ENCODE peak calls at places on chromosomes 13 and 19, in six cellular contexts. One of them, this sample, is unnamed.
A peak's percentile ranks its signal among the peaks of the same experiment; 100 is the strongest.

GRCh38 chr19:11378319-11379189 is 4.1 kb downstream of the SWSAP1 start:
- DNase-seq in IMR-90: peak; percentile 89
- DNase-seq in mesendoderm: peak; percentile 75
- DNase-seq in H9: peak; percentile 82
- DNase-seq in mesenchymal stem cell: peak; percentile 79
- DNase-seq in H1: peak; percentile 75
- DNase-seq in this sample: peak; percentile 39

GRCh38 chr13:77779461-77780272 is 82.2 kb downstream of the SLAIN1 start:
- DNase-seq in IMR-90: peak; percentile 74
- DNase-seq in mesendoderm: peak; percentile 77
- DNase-seq in H9: no peak
- DNase-seq in mesenchymal stem cell: peak; percentile 72
- DNase-seq in H1: no peak
- DNase-seq in this sample: peak; percentile 33

GRCh38 chr13:28494537-28494860 is 429 bp downstream of the FLT1 start:
- DNase-seq in IMR-90: no peak
- DNase-seq in mesendoderm: no peak
- DNase-seq in H9: no peak
- DNase-seq in mesenchymal stem cell: peak; percentile 52
- DNase-seq in H1: no peak
- DNase-seq in this sample: peak; percentile 21

GRCh38 chr19:1663854-1664253 is 11.4 kb upstream of the TCF3 start:
- DNase-seq in IMR-90: no peak
- DNase-seq in mesendoderm: no peak
- DNase-seq in H9: no peak
- DNase-seq in mesenchymal stem cell: no peak
- DNase-seq in H1: no peak
- DNase-seq in this sample: no peak

GRCh38 chr19:13396256-13397080 is 109.8 kb downstream of the CACNA1A start:
- DNase-seq in IMR-90: peak; percentile 70
- DNase-seq in mesendoderm: peak; percentile 94
- DNase-seq in H9: peak; percentile 88
- DNase-seq in mesenchymal stem cell: peak; percentile 39
- DNase-seq in H1: peak; percentile 78
- DNase-seq in this sample: peak; percentile 53

GRCh38 chr19:50721441-50722137 is 1.6 kb upstream of the CLEC11A start:
- DNase-seq in IMR-90: no peak
- DNase-seq in mesendoderm: no peak
- DNase-seq in H9: no peak
- DNase-seq in mesenchymal stem cell: no peak
- DNase-seq in H1: no peak
- DNase-seq in this sample: no peak

GRCh38 chr19:55087542-55087935 is 11.9 kb downstream of the EPS8L1 start:
- DNase-seq in IMR-90: peak; percentile 16
- DNase-seq in mesendoderm: no peak
- DNase-seq in H9: no peak
- DNase-seq in mesenchymal stem cell: no peak
- DNase-seq in H1: no peak
- DNase-seq in this sample: no peak

GRCh38 chr19:20423381-20424207 is 142.0 kb downstream of the ZNF737 start:
- DNase-seq in IMR-90: peak; percentile 7
- DNase-seq in mesendoderm: peak; percentile 87
- DNase-seq in H9: peak; percentile 34
- DNase-seq in mesenchymal stem cell: peak; percentile 82
- DNase-seq in H1: peak; percentile 61
- DNase-seq in this sample: peak; percentile 31

GRCh38 chr13:100100115-100100879 is 11.4 kb downstream of the PCCA start:
- DNase-seq in IMR-90: peak; percentile 87
- DNase-seq in mesendoderm: no peak
- DNase-seq in H9: no peak
- DNase-seq in mesenchymal stem cell: peak; percentile 81
- DNase-seq in H1: no peak
- DNase-seq in this sample: no peak

GRCh38 chr13:27964741-27965323 is 4.3 kb downstream of the CDX2 start:
- DNase-seq in IMR-90: no peak
- DNase-seq in mesendoderm: no peak
- DNase-seq in H9: no peak
- DNase-seq in mesenchymal stem cell: no peak
- DNase-seq in H1: no peak
- DNase-seq in this sample: no peak

GRCh38 chr19:38213911-38214625 is 10.0 kb downstream of the DPF1 start:
- DNase-seq in IMR-90: peak; percentile 61
- DNase-seq in mesendoderm: peak; percentile 56
- DNase-seq in H9: no peak
- DNase-seq in mesenchymal stem cell: peak; percentile 34
- DNase-seq in H1: no peak
- DNase-seq in this sample: no peak

GRCh38 chr13:102460806-102461205 is 59.0 kb upstream of the FGF14 start:
- DNase-seq in IMR-90: no peak
- DNase-seq in mesendoderm: no peak
- DNase-seq in H9: no peak
- DNase-seq in mesenchymal stem cell: no peak
- DNase-seq in H1: no peak
- DNase-seq in this sample: no peak

GRCh38 chr13:26660185-26660584 is 100.4 kb downstream of the GPR12 start:
- DNase-seq in IMR-90: no peak
- DNase-seq in mesendoderm: no peak
- DNase-seq in H9: no peak
- DNase-seq in mesenchymal stem cell: no peak
- DNase-seq in H1: no peak
- DNase-seq in this sample: no peak

GRCh38 chr19:30402790-30403189 is 30.6 kb downstream of the ZNF536 start:
- DNase-seq in IMR-90: no peak
- DNase-seq in mesendoderm: peak; percentile 19
- DNase-seq in H9: no peak
- DNase-seq in mesenchymal stem cell: no peak
- DNase-seq in H1: peak; percentile 42
- DNase-seq in this sample: no peak

GRCh38 chr19:2335848-2336247 is 7.4 kb downstream of the SPPL2B start:
- DNase-seq in IMR-90: no peak
- DNase-seq in mesendoderm: no peak
- DNase-seq in H9: no peak
- DNase-seq in mesenchymal stem cell: no peak
- DNase-seq in H1: no peak
- DNase-seq in this sample: no peak

GRCh38 chr19:398719-399118 is 10.2 kb downstream of the C2CD4C start:
- DNase-seq in IMR-90: no peak
- DNase-seq in mesendoderm: no peak
- DNase-seq in H9: peak; percentile 13
- DNase-seq in mesenchymal stem cell: no peak
- DNase-seq in H1: no peak
- DNase-seq in this sample: no peak

GRCh38 chr13:104034891-104035290 is 968.7 kb upstream of the SLC10A2 start:
- DNase-seq in IMR-90: no peak
- DNase-seq in mesendoderm: no peak
- DNase-seq in H9: no peak
- DNase-seq in mesenchymal stem cell: no peak
- DNase-seq in H1: no peak
- DNase-seq in this sample: no peak

GRCh38 chr13:50685491-50685890 is 158.0 kb downstream of the DLEU7 start:
- DNase-seq in IMR-90: no peak
- DNase-seq in mesendoderm: peak; percentile 29
- DNase-seq in H9: no peak
- DNase-seq in mesenchymal stem cell: no peak
- DNase-seq in H1: no peak
- DNase-seq in this sample: no peak

GRCh38 chr13:78712866-78713265 is 53.9 kb upstream of the OBI1 start:
- DNase-seq in IMR-90: no peak
- DNase-seq in mesendoderm: no peak
- DNase-seq in H9: no peak
- DNase-seq in mesenchymal stem cell: no peak
- DNase-seq in H1: no peak
- DNase-seq in this sample: no peak

GRCh38 chr19:58009666-58010301 is 7.2 kb upstream of the ZNF606 start:
- DNase-seq in IMR-90: peak; percentile 63
- DNase-seq in mesendoderm: peak; percentile 93
- DNase-seq in H9: peak; percentile 88
- DNase-seq in mesenchymal stem cell: no peak
- DNase-seq in H1: no peak
- DNase-seq in this sample: peak; percentile 29

GRCh38 chr19:15101479-15102082 is 5.6 kb upstream of the SYDE1 start:
- DNase-seq in IMR-90: peak; percentile 56
- DNase-seq in mesendoderm: peak; percentile 75
- DNase-seq in H9: peak; percentile 80
- DNase-seq in mesenchymal stem cell: peak; percentile 63
- DNase-seq in H1: peak; percentile 87
- DNase-seq in this sample: no peak

GRCh38 chr13:33611016-33611805 is 206.7 kb upstream of the RFC3 start:
- DNase-seq in IMR-90: peak; percentile 64
- DNase-seq in mesendoderm: no peak
- DNase-seq in H9: no peak
- DNase-seq in mesenchymal stem cell: no peak
- DNase-seq in H1: no peak
- DNase-seq in this sample: peak; percentile 38

GRCh38 chr13:114090476-114090875 is 41.9 kb downstream of the RASA3 start:
- DNase-seq in IMR-90: no peak
- DNase-seq in mesendoderm: no peak
- DNase-seq in H9: no peak
- DNase-seq in mesenchymal stem cell: no peak
- DNase-seq in H1: no peak
- DNase-seq in this sample: no peak

GRCh38 chr13:38730332-38730731 is 43.5 kb downstream of the FREM2 start:
- DNase-seq in IMR-90: no peak
- DNase-seq in mesendoderm: no peak
- DNase-seq in H9: no peak
- DNase-seq in mesenchymal stem cell: no peak
- DNase-seq in H1: no peak
- DNase-seq in this sample: no peak

GRCh38 chr13:113759525-113760137 is 605 bp downstream of the TMEM255B start:
- DNase-seq in IMR-90: peak; percentile 9
- DNase-seq in mesendoderm: peak; percentile 18
- DNase-seq in H9: no peak
- DNase-seq in mesenchymal stem cell: peak; percentile 42
- DNase-seq in H1: no peak
- DNase-seq in this sample: peak; percentile 27

GRCh38 chr13:44259045-44260042 is 114.3 kb upstream of the SERP2 start:
- DNase-seq in IMR-90: peak; percentile 66
- DNase-seq in mesendoderm: no peak
- DNase-seq in H9: no peak
- DNase-seq in mesenchymal stem cell: peak; percentile 91
- DNase-seq in H1: no peak
- DNase-seq in this sample: no peak

GRCh38 chr13:48477191-48477855 is 55.6 kb downstream of the RCBTB2 start:
- DNase-seq in IMR-90: no peak
- DNase-seq in mesendoderm: no peak
- DNase-seq in H9: no peak
- DNase-seq in mesenchymal stem cell: no peak
- DNase-seq in H1: no peak
- DNase-seq in this sample: no peak

GRCh38 chr19:53608381-53608780 is 23.4 kb upstream of the DPRX start:
- DNase-seq in IMR-90: no peak
- DNase-seq in mesendoderm: no peak
- DNase-seq in H9: no peak
- DNase-seq in mesenchymal stem cell: no peak
- DNase-seq in H1: no peak
- DNase-seq in this sample: no peak

DNA sequence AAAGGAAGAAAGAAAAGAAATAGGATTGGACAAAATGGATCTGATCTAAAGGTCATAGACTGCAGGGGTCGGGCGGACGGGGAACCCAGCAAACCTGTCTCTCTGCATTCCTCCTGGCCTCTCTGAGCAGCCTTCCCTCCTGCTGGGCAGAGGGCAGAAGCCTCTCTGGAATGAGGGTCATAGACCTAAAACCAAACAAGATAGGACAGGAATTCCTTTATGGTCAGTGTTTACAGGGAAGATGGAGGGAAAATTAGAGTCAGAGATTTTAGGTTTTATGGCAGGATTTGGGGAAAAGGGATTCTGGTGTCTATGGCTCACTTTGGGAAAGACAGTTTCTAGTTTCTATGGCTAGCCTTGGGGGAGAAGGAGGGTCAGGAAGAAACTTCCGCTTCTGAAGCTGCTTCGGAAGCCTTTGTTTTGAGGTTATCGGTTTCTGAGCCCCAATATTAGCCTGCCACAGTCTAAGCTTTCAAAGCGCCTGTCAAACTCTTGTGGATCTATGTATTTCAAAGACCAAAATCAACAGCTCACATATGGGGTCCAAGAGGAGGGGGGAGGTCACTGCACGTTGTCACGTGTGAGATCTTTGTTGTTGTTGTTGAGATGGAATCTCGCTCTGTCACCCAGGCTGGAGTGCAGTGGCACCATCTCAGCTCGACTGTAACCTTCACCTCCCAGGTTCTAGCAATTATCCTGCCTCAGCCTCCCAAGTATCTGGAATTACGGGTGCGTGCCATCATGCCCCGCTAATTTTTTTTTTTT is 18.9 kb upstream of the DPRX start:
- DNase-seq in IMR-90: no peak
- DNase-seq in mesendoderm: peak; percentile 97
- DNase-seq in H9: peak; percentile 89
- DNase-seq in mesenchymal stem cell: no peak
- DNase-seq in H1: peak; percentile 77
- DNase-seq in this sample: no peak
- H2BK15ac ChIP-seq in IMR-90: no peak overlapping the region
- H2BK15ac ChIP-seq in mesendoderm: no peak overlapping the region
- H2BK15ac ChIP-seq in H9: no peak overlapping the region
- H2BK15ac ChIP-seq in mesenchymal stem cell: no peak overlapping the region
- H2BK15ac ChIP-seq in H1: no peak overlapping the region
- H2BK15ac ChIP-seq in this sample: no peak overlapping the region

GRCh38 chr13:111327701-111328100 is 7.3 kb downstream of the TEX29 start:
- DNase-seq in IMR-90: no peak
- DNase-seq in mesendoderm: no peak
- DNase-seq in H9: no peak
- DNase-seq in mesenchymal stem cell: no peak
- DNase-seq in H1: no peak
- DNase-seq in this sample: no peak
- H2BK15ac ChIP-seq in IMR-90: no peak overlapping the region
- H2BK15ac ChIP-seq in mesendoderm: no peak overlapping the region
- H2BK15ac ChIP-seq in H9: no peak overlapping the region
- H2BK15ac ChIP-seq in mesenchymal stem cell: no peak overlapping the region
- H2BK15ac ChIP-seq in H1: no peak overlapping the region
- H2BK15ac ChIP-seq in this sample: peak overlapping the region; percentile 58

DNA sequence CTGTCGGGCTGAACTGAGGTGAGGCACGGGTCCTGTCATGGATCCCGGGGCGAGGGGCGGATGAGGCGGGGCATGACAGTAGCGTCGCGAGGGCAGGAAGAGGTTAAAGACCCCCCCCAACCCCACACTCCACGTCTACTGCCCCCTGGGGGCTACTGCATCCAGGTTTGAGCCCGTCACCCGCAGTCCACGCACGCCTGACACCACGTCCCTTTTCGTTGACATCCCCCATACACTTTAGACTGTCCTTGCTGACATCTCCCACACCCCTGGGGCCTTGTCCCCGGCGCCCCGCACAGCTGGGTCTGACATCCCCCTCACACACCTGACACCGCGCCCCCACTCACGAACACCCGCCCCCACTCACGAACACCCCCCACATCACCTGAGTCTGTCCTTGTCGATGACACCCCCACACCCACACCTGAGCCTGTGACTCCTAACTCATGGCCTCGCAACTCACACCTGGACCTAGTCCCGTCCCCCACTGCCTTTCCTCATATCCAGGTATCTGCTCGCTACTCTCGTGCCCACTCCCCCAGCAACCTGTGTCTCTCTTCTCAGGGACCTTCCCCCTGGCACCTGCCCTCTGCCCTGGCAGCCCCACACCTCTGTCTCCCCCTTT is 416 bp downstream of the SLC25A42 start:
- DNase-seq in IMR-90: no peak
- DNase-seq in mesendoderm: no peak
- DNase-seq in H9: no peak
- DNase-seq in mesenchymal stem cell: no peak
- DNase-seq in H1: no peak
- DNase-seq in this sample: no peak
- H2BK15ac ChIP-seq in IMR-90: no peak overlapping the region
- H2BK15ac ChIP-seq in mesendoderm: no peak overlapping the region
- H2BK15ac ChIP-seq in H9: no peak overlapping the region
- H2BK15ac ChIP-seq in mesenchymal stem cell: no peak overlapping the region
- H2BK15ac ChIP-seq in H1: no peak overlapping the region
- H2BK15ac ChIP-seq in this sample: no peak overlapping the region

GRCh38 chr19:6687117-6687516 is 17.2 kb upstream of the TNFSF14 start:
- DNase-seq in IMR-90: no peak
- DNase-seq in mesendoderm: no peak
- DNase-seq in H9: no peak
- DNase-seq in mesenchymal stem cell: no peak
- DNase-seq in H1: no peak
- DNase-seq in this sample: no peak
- H2BK15ac ChIP-seq in IMR-90: no peak overlapping the region
- H2BK15ac ChIP-seq in mesendoderm: no peak overlapping the region
- H2BK15ac ChIP-seq in H9: no peak overlapping the region
- H2BK15ac ChIP-seq in mesenchymal stem cell: no peak overlapping the region
- H2BK15ac ChIP-seq in H1: no peak overlapping the region
- H2BK15ac ChIP-seq in this sample: no peak overlapping the region

This sample was measured in neuronal stem cell.